ENCODE peak calls at places on chromosomes 2 and 18, in ten cellular contexts. One of them, this sample, is unnamed.

GRCh38 chr2:74587664-74588277 is 33.3 kb downstream of the DOK1 start:
- DNase-seq in skeletal muscle cell: no peak
- DNase-seq in GM12891: no peak
- DNase-seq in thyroid gland: peak; percentile 70
- DNase-seq in K562: peak; percentile 74
- DNase-seq in A172: peak; percentile 70
- DNase-seq in activated T-cell treated with anti-CD3 and anti-CD28 coated beads for 48 hours: peak; percentile 41
- DNase-seq in progenitor cell of endocrine pancreas: peak; percentile 48
- DNase-seq in HT1080: peak; percentile 70
- DNase-seq in activated CD4-positive, alpha-beta T cell treated with anti-CD3 and anti-CD28 coated beads, Interleukin-2, amount 10 ng/mL, durations not matched to agents 7 days and 5 days: peak; percentile 70
- DNase-seq in this sample: no peak

GRCh38 chr2:73836141-73836943 is 7.6 kb downstream of the STAMBP start:
- DNase-seq in skeletal muscle cell: no peak
- DNase-seq in GM12891: no peak
- DNase-seq in thyroid gland: peak; percentile 25
- DNase-seq in K562: no peak
- DNase-seq in A172: no peak
- DNase-seq in activated T-cell treated with anti-CD3 and anti-CD28 coated beads for 48 hours: no peak
- DNase-seq in progenitor cell of endocrine pancreas: no peak
- DNase-seq in HT1080: no peak
- DNase-seq in activated CD4-positive, alpha-beta T cell treated with anti-CD3 and anti-CD28 coated beads, Interleukin-2, amount 10 ng/mL, durations not matched to agents 7 days and 5 days: no peak
- DNase-seq in this sample: no peak

GRCh38 chr2:62152000-62152399 is 43.9 kb upstream of the B3GNT2 start:
- DNase-seq in skeletal muscle cell: peak; percentile 4
- DNase-seq in GM12891: no peak
- DNase-seq in thyroid gland: no peak
- DNase-seq in K562: no peak
- DNase-seq in A172: peak; percentile 39
- DNase-seq in activated T-cell treated with anti-CD3 and anti-CD28 coated beads for 48 hours: no peak
- DNase-seq in progenitor cell of endocrine pancreas: no peak
- DNase-seq in HT1080: peak; percentile 64
- DNase-seq in activated CD4-positive, alpha-beta T cell treated with anti-CD3 and anti-CD28 coated beads, Interleukin-2, amount 10 ng/mL, durations not matched to agents 7 days and 5 days: no peak
- DNase-seq in this sample: no peak

GRCh38 chr2:141015339-141016047 is 1115.3 kb downstream of the LRP1B start:
- DNase-seq in skeletal muscle cell: no peak
- DNase-seq in GM12891: no peak
- DNase-seq in thyroid gland: peak; percentile 72
- DNase-seq in K562: no peak
- DNase-seq in A172: no peak
- DNase-seq in activated T-cell treated with anti-CD3 and anti-CD28 coated beads for 48 hours: no peak
- DNase-seq in progenitor cell of endocrine pancreas: no peak
- DNase-seq in HT1080: no peak
- DNase-seq in activated CD4-positive, alpha-beta T cell treated with anti-CD3 and anti-CD28 coated beads, Interleukin-2, amount 10 ng/mL, durations not matched to agents 7 days and 5 days: no peak
- DNase-seq in this sample: peak; percentile 17

GRCh38 chr18:62880034-62880433 is 164.7 kb downstream of the PHLPP1 start:
- DNase-seq in skeletal muscle cell: no peak
- DNase-seq in GM12891: no peak
- DNase-seq in thyroid gland: no peak
- DNase-seq in K562: no peak
- DNase-seq in A172: no peak
- DNase-seq in activated T-cell treated with anti-CD3 and anti-CD28 coated beads for 48 hours: no peak
- DNase-seq in progenitor cell of endocrine pancreas: no peak
- DNase-seq in HT1080: no peak
- DNase-seq in activated CD4-positive, alpha-beta T cell treated with anti-CD3 and anti-CD28 coated beads, Interleukin-2, amount 10 ng/mL, durations not matched to agents 7 days and 5 days: no peak
- DNase-seq in this sample: no peak

GRCh38 chr2:239012228-239012627 is 164.3 kb downstream of the TWIST2 start:
- DNase-seq in skeletal muscle cell: no peak
- DNase-seq in GM12891: no peak
- DNase-seq in thyroid gland: no peak
- DNase-seq in K562: no peak
- DNase-seq in A172: no peak
- DNase-seq in activated T-cell treated with anti-CD3 and anti-CD28 coated beads for 48 hours: no peak
- DNase-seq in progenitor cell of endocrine pancreas: no peak
- DNase-seq in HT1080: no peak
- DNase-seq in activated CD4-positive, alpha-beta T cell treated with anti-CD3 and anti-CD28 coated beads, Interleukin-2, amount 10 ng/mL, durations not matched to agents 7 days and 5 days: no peak
- DNase-seq in this sample: no peak

GRCh38 chr2:22110244-22110651 is 986.5 kb downstream of the TDRD15 start:
- DNase-seq in skeletal muscle cell: no peak
- DNase-seq in GM12891: no peak
- DNase-seq in thyroid gland: no peak
- DNase-seq in K562: no peak
- DNase-seq in A172: no peak
- DNase-seq in activated T-cell treated with anti-CD3 and anti-CD28 coated beads for 48 hours: no peak
- DNase-seq in progenitor cell of endocrine pancreas: no peak
- DNase-seq in HT1080: no peak
- DNase-seq in activated CD4-positive, alpha-beta T cell treated with anti-CD3 and anti-CD28 coated beads, Interleukin-2, amount 10 ng/mL, durations not matched to agents 7 days and 5 days: no peak
- DNase-seq in this sample: no peak

GRCh38 chr18:77360315-77361186 is 110.9 kb downstream of the GALR1 start:
- DNase-seq in skeletal muscle cell: no peak
- DNase-seq in GM12891: no peak
- DNase-seq in thyroid gland: no peak
- DNase-seq in K562: no peak
- DNase-seq in A172: no peak
- DNase-seq in activated T-cell treated with anti-CD3 and anti-CD28 coated beads for 48 hours: no peak
- DNase-seq in progenitor cell of endocrine pancreas: no peak
- DNase-seq in HT1080: no peak
- DNase-seq in activated CD4-positive, alpha-beta T cell treated with anti-CD3 and anti-CD28 coated beads, Interleukin-2, amount 10 ng/mL, durations not matched to agents 7 days and 5 days: no peak
- DNase-seq in this sample: no peak

GRCh38 chr2:208208335-208209085 is 18.7 kb upstream of the C2orf80 start:
- DNase-seq in skeletal muscle cell: no peak
- DNase-seq in GM12891: no peak
- DNase-seq in thyroid gland: no peak
- DNase-seq in K562: no peak
- DNase-seq in A172: no peak
- DNase-seq in activated T-cell treated with anti-CD3 and anti-CD28 coated beads for 48 hours: no peak
- DNase-seq in progenitor cell of endocrine pancreas: no peak
- DNase-seq in HT1080: no peak
- DNase-seq in activated CD4-positive, alpha-beta T cell treated with anti-CD3 and anti-CD28 coated beads, Interleukin-2, amount 10 ng/mL, durations not matched to agents 7 days and 5 days: no peak
- DNase-seq in this sample: no peak

GRCh38 chr2:30732376-30732775 is 74.9 kb downstream of the CAPN13 start:
- DNase-seq in skeletal muscle cell: no peak
- DNase-seq in GM12891: no peak
- DNase-seq in thyroid gland: no peak
- DNase-seq in K562: no peak
- DNase-seq in A172: no peak
- DNase-seq in activated T-cell treated with anti-CD3 and anti-CD28 coated beads for 48 hours: no peak
- DNase-seq in progenitor cell of endocrine pancreas: no peak
- DNase-seq in HT1080: no peak
- DNase-seq in activated CD4-positive, alpha-beta T cell treated with anti-CD3 and anti-CD28 coated beads, Interleukin-2, amount 10 ng/mL, durations not matched to agents 7 days and 5 days: no peak
- DNase-seq in this sample: no peak

GRCh38 chr2:29747786-29748470 is 173.5 kb downstream of the ALK start:
- DNase-seq in skeletal muscle cell: peak; percentile 96
- DNase-seq in GM12891: no peak
- DNase-seq in thyroid gland: peak; percentile 47
- DNase-seq in K562: no peak
- DNase-seq in A172: peak; percentile 99
- DNase-seq in activated T-cell treated with anti-CD3 and anti-CD28 coated beads for 48 hours: peak; percentile 4
- DNase-seq in progenitor cell of endocrine pancreas: no peak
- DNase-seq in HT1080: peak; percentile 99
- DNase-seq in activated CD4-positive, alpha-beta T cell treated with anti-CD3 and anti-CD28 coated beads, Interleukin-2, amount 10 ng/mL, durations not matched to agents 7 days and 5 days: no peak
- DNase-seq in this sample: peak; percentile 85

GRCh38 chr18:41323044-41323443 is 632.0 kb upstream of the PIK3C3 start:
- DNase-seq in skeletal muscle cell: peak; percentile 2
- DNase-seq in GM12891: no peak
- DNase-seq in thyroid gland: no peak
- DNase-seq in K562: no peak
- DNase-seq in A172: peak; percentile 46
- DNase-seq in activated T-cell treated with anti-CD3 and anti-CD28 coated beads for 48 hours: no peak
- DNase-seq in progenitor cell of endocrine pancreas: no peak
- DNase-seq in HT1080: peak; percentile 71
- DNase-seq in activated CD4-positive, alpha-beta T cell treated with anti-CD3 and anti-CD28 coated beads, Interleukin-2, amount 10 ng/mL, durations not matched to agents 7 days and 5 days: no peak
- DNase-seq in this sample: no peak

GRCh38 chr18:23752796-23753195 is 63.5 kb downstream of the LAMA3 start:
- DNase-seq in skeletal muscle cell: no peak
- DNase-seq in GM12891: no peak
- DNase-seq in thyroid gland: peak; percentile 24
- DNase-seq in K562: no peak
- DNase-seq in A172: no peak
- DNase-seq in activated T-cell treated with anti-CD3 and anti-CD28 coated beads for 48 hours: no peak
- DNase-seq in progenitor cell of endocrine pancreas: no peak
- DNase-seq in HT1080: no peak
- DNase-seq in activated CD4-positive, alpha-beta T cell treated with anti-CD3 and anti-CD28 coated beads, Interleukin-2, amount 10 ng/mL, durations not matched to agents 7 days and 5 days: no peak
- DNase-seq in this sample: no peak

GRCh38 chr2:75506131-75506697 is 54.5 kb downstream of the EVA1A start:
- DNase-seq in skeletal muscle cell: no peak
- DNase-seq in GM12891: no peak
- DNase-seq in thyroid gland: no peak
- DNase-seq in K562: no peak
- DNase-seq in A172: no peak
- DNase-seq in activated T-cell treated with anti-CD3 and anti-CD28 coated beads for 48 hours: no peak
- DNase-seq in progenitor cell of endocrine pancreas: no peak
- DNase-seq in HT1080: no peak
- DNase-seq in activated CD4-positive, alpha-beta T cell treated with anti-CD3 and anti-CD28 coated beads, Interleukin-2, amount 10 ng/mL, durations not matched to agents 7 days and 5 days: no peak
- DNase-seq in this sample: no peak

GRCh38 chr2:40244251-40245010 is 207.5 kb downstream of the SLC8A1 start:
- DNase-seq in skeletal muscle cell: no peak
- DNase-seq in GM12891: peak; percentile 11
- DNase-seq in thyroid gland: peak; percentile 58
- DNase-seq in K562: no peak
- DNase-seq in A172: peak; percentile 79
- DNase-seq in activated T-cell treated with anti-CD3 and anti-CD28 coated beads for 48 hours: no peak
- DNase-seq in progenitor cell of endocrine pancreas: peak; percentile 15
- DNase-seq in HT1080: peak; percentile 50
- DNase-seq in activated CD4-positive, alpha-beta T cell treated with anti-CD3 and anti-CD28 coated beads, Interleukin-2, amount 10 ng/mL, durations not matched to agents 7 days and 5 days: peak; percentile 22
- DNase-seq in this sample: peak; percentile 55

GRCh38 chr18:27017901-27018500 is 152.5 kb upstream of the AQP4 start:
- DNase-seq in skeletal muscle cell: no peak
- DNase-seq in GM12891: no peak
- DNase-seq in thyroid gland: no peak
- DNase-seq in K562: no peak
- DNase-seq in A172: no peak
- DNase-seq in activated T-cell treated with anti-CD3 and anti-CD28 coated beads for 48 hours: no peak
- DNase-seq in progenitor cell of endocrine pancreas: no peak
- DNase-seq in HT1080: no peak
- DNase-seq in activated CD4-positive, alpha-beta T cell treated with anti-CD3 and anti-CD28 coated beads, Interleukin-2, amount 10 ng/mL, durations not matched to agents 7 days and 5 days: no peak
- DNase-seq in this sample: no peak

GRCh38 chr18:58520964-58521363 is 107.9 kb downstream of the ALPK2 start:
- DNase-seq in skeletal muscle cell: no peak
- DNase-seq in GM12891: no peak
- DNase-seq in thyroid gland: no peak
- DNase-seq in K562: peak; percentile 21
- DNase-seq in A172: no peak
- DNase-seq in activated T-cell treated with anti-CD3 and anti-CD28 coated beads for 48 hours: no peak
- DNase-seq in progenitor cell of endocrine pancreas: no peak
- DNase-seq in HT1080: peak; percentile 64
- DNase-seq in activated CD4-positive, alpha-beta T cell treated with anti-CD3 and anti-CD28 coated beads, Interleukin-2, amount 10 ng/mL, durations not matched to agents 7 days and 5 days: no peak
- DNase-seq in this sample: no peak

This sample was measured in AG04449.